ENCODE peak calls at places on chromosome 5, in ten cellular contexts. C is K562, X is GM23248, Z is H1, B is HCT116, K is PC-3, J is DND-41, O is neural progenitor cell, V is fibroblast of lung, F is HepG2. D is an unnamed sample.

GRCh38 chr5:126519637-126520592 is 75.1 kb downstream of the ALDH7A1 start:
- DNase-seq in K (no peak), B (no peak), Z (no peak), J (no peak), X (peak), O (no peak), F (no peak), C (no peak), V (no peak), D (no peak)

GRCh38 chr5:96175090-96175489 is 213.4 kb upstream of the ELL2 start:
- DNase-seq in V (no peak), X (peak), K (peak), J (no peak), B (peak), Z (no peak), F (no peak), C (no peak), O (no peak), D (no peak)

GRCh38 chr5:423626-424258 is 19.2 kb upstream of the EXOC3 start:
- DNase-seq in K (no peak), Z (no peak), B (no peak), X (no peak), J (no peak), F (no peak), C (peak), V (no peak), O (no peak), D (no peak)

GRCh38 chr5:135683227-135683626 is 104.4 kb upstream of the CXCL14 start:
- DNase-seq in C (no peak), F (no peak), Z (no peak), O (no peak), B (no peak), J (no peak), V (no peak), K (no peak), X (no peak), D (no peak)

GRCh38 chr5:136199408-136199807 is 6.4 kb upstream of the SMIM32 start:
- DNase-seq in J (no peak), X (no peak), Z (no peak), V (no peak), O (no peak), C (no peak), K (no peak), B (no peak), F (no peak), D (no peak)

GRCh38 chr5:79864364-79864763 is 126.7 kb downstream of the MTX3 start:
- DNase-seq in F (no peak), Z (no peak), X (no peak), V (no peak), B (no peak), C (no peak), J (no peak), O (no peak), K (no peak), D (no peak)

GRCh38 chr5:62698756-62699155 is 120.1 kb downstream of the LRRC70 start:
- DNase-seq in C (no peak), F (no peak), K (no peak), O (no peak), V (no peak), B (no peak), Z (no peak), J (no peak), X (no peak), D (no peak)

GRCh38 chr5:145854651-145855258 is 18.1 kb downstream of the GRXCR2 start:
- DNase-seq in K (peak), C (peak), J (no peak), O (no peak), Z (no peak), F (peak), V (peak), B (peak), X (peak), D (no peak)

GRCh38 chr5:124040799-124041198 is 528.8 kb downstream of the CSNK1G3 start:
- DNase-seq in B (no peak), C (no peak), V (peak), Z (no peak), J (no peak), X (peak), K (no peak), F (no peak), O (no peak), D (no peak)

GRCh38 chr5:11182441-11183080 is 421.5 kb upstream of the DAP start:
- DNase-seq in J (no peak), C (peak), Z (no peak), V (peak), F (peak), X (peak), O (peak), B (peak), K (peak), D (peak)

GRCh38 chr5:6631441-6631840 is 1.4 kb downstream of the NSUN2 start:
- DNase-seq in F (no peak), O (no peak), X (peak), V (no peak), C (no peak), K (peak), Z (no peak), B (no peak), J (no peak), D (no peak)

GRCh38 chr5:5592541-5592940 is 170.1 kb downstream of the ICE1 start:
- DNase-seq in V (peak), O (no peak), B (no peak), X (no peak), Z (no peak), J (no peak), C (no peak), K (peak), F (no peak), D (no peak)

GRCh38 chr5:154568597-154568996 is 90.6 kb upstream of the HAND1 start:
- DNase-seq in V (no peak), J (no peak), O (no peak), F (no peak), X (no peak), B (no peak), K (no peak), Z (no peak), C (no peak), D (no peak)

GRCh38 chr5:151795426-151795825 is 23.7 kb downstream of the G3BP1 start:
- DNase-seq in V (no peak), Z (no peak), O (no peak), K (no peak), F (no peak), B (no peak), C (no peak), X (no peak), J (no peak), D (no peak)

GRCh38 chr5:55599148-55600050 is 64.6 kb upstream of the PLPP1 start:
- DNase-seq in V (no peak), B (no peak), K (no peak), Z (no peak), X (peak), F (no peak), O (no peak), C (no peak), J (no peak), D (no peak)

GRCh38 chr5:118953652-118954005 is 34.7 kb downstream of the DTWD2 start:
- DNase-seq in C (no peak), X (no peak), F (no peak), O (no peak), K (no peak), J (no peak), V (no peak), Z (no peak), B (no peak), D (no peak)

GRCh38 chr5:172855597-172856292 is 21.7 kb downstream of the ERGIC1 start:
- DNase-seq in C (no peak), O (no peak), B (no peak), V (peak), X (peak), J (no peak), F (no peak), K (no peak), Z (no peak), D (no peak)

GRCh38 chr5:141743652-141744333 is 61.8 kb upstream of the ARAP3 start:
- DNase-seq in J (no peak), O (peak), V (no peak), X (no peak), Z (no peak), F (no peak), B (no peak), C (no peak), K (peak), D (no peak)

GRCh38 chr5:138032572-138033274 is at the start of gene FAM13B:
- DNase-seq in Z (peak), K (peak), C (peak), X (peak), B (peak), F (peak), V (peak), O (peak), J (peak), D (no peak)

GRCh38 chr5:165622864-165623536 is 2117.6 kb downstream of the MAT2B start:
- DNase-seq in Z (no peak), B (no peak), K (no peak), X (no peak), F (no peak), V (peak), J (no peak), O (no peak), C (no peak), D (no peak)

GRCh38 chr5:67842806-67843205 is 372.8 kb upstream of the PIK3R1 start:
- DNase-seq in V (peak), K (no peak), C (no peak), B (no peak), Z (peak), O (peak), F (no peak), X (peak), J (no peak), D (no peak)

GRCh38 chr5:460413-460700 is 17.4 kb downstream of the EXOC3 start:
- DNase-seq in O (no peak), J (no peak), Z (no peak), X (no peak), F (no peak), V (no peak), K (no peak), C (no peak), B (no peak), D (no peak)

GRCh38 chr5:164094321-164094720 is 588.9 kb downstream of the MAT2B start:
- DNase-seq in C (no peak), V (no peak), O (no peak), B (no peak), F (no peak), Z (no peak), X (no peak), K (no peak), J (no peak), D (no peak)

GRCh38 chr5:1130218-1130946 is 18.5 kb upstream of the SLC12A7 start:
- DNase-seq in K (peak), X (no peak), C (no peak), V (no peak), F (no peak), Z (no peak), O (no peak), B (no peak), J (no peak), D (no peak)

GRCh38 chr5:89241186-89241585 is 358.2 kb upstream of the MEF2C start:
- DNase-seq in B (no peak), O (no peak), J (no peak), F (no peak), Z (no peak), X (peak), C (no peak), V (peak), K (peak), D (no peak)

GRCh38 chr5:174335682-174336364 is 290.3 kb downstream of the NSG2 start:
- DNase-seq in B (no peak), J (no peak), V (peak), O (no peak), Z (no peak), F (no peak), C (no peak), X (peak), K (peak), D (no peak)

GRCh38 chr5:172497591-172498255 is 43.4 kb upstream of the SH3PXD2B start:
- DNase-seq in F (no peak), V (no peak), K (no peak), O (no peak), J (no peak), X (no peak), C (no peak), Z (no peak), B (no peak), D (no peak)

DNA sequence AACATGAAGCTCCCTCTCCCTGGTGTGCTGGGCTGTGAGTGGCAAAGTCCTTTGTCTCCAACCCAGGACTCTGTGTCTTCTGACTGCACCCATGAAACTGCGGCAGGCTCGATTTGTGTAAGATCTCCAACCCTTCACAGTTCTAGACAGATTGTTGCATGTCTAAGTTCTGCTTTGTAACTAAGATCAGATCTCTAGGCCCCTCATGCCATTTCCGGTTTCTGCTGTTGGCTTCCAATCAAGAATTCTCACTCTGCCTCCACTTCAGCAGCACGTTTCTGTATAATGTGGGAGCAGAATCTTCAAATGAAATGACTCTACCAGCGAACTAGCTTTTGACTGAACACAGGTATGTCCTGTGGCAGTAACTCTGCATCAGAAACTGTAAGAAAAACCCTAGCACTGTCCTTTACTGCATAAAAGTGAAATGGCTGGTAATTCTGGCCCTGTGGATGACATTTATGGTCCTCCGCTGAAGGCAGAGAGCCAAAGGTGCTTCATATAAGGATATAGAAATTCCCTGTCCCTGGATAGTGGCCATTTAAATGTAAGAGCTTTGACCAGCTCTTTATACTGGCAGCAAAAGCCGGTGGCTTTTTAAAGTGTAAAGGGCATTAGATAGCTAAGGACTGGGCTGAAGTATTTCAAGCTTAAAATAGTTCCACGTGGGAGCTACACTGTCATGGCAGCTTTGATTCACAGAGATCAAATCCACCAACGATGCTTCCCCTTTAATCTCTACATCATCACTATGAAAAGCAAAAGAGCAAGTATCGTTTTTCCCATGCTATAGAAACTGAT is 319.1 kb upstream of the CDH6 start:
- DNase-seq in C (no peak), X (no peak), K (no peak), B (no peak), J (no peak), F (no peak), V (no peak), O (no peak), Z (no peak), D (peak)
- TF ChIP-seq EZH2 in C (no peak), X (no peak), K (no peak), B (no peak), J (no peak), F (no peak), V (no peak), O (no peak), Z (no peak), D (no peak)

GRCh38 chr5:56735845-56736641 is 79.3 kb upstream of the MAP3K1 start:
- DNase-seq in X (no peak), K (no peak), O (no peak), V (no peak), F (no peak), B (no peak), J (no peak), C (no peak), Z (no peak), D (no peak)

GRCh38 chr5:56737002-56737621 is 78.2 kb upstream of the MAP3K1 start:
- DNase-seq in B (no peak), V (peak), K (peak), C (no peak), F (no peak), X (peak), J (no peak), O (no peak), Z (no peak), D (no peak)

GRCh38 chr5:56740000-56740399 is 75.3 kb upstream of the MAP3K1 start:
- DNase-seq in O (no peak), Z (no peak), C (no peak), F (no peak), K (no peak), B (no peak), X (no peak), V (no peak), J (no peak), D (no peak)

GRCh38 chr5:56740868-56741267 is 74.5 kb upstream of the MAP3K1 start:
- DNase-seq in F (no peak), O (no peak), V (no peak), B (no peak), Z (no peak), X (no peak), J (no peak), C (no peak), K (no peak), D (no peak)

DNA sequence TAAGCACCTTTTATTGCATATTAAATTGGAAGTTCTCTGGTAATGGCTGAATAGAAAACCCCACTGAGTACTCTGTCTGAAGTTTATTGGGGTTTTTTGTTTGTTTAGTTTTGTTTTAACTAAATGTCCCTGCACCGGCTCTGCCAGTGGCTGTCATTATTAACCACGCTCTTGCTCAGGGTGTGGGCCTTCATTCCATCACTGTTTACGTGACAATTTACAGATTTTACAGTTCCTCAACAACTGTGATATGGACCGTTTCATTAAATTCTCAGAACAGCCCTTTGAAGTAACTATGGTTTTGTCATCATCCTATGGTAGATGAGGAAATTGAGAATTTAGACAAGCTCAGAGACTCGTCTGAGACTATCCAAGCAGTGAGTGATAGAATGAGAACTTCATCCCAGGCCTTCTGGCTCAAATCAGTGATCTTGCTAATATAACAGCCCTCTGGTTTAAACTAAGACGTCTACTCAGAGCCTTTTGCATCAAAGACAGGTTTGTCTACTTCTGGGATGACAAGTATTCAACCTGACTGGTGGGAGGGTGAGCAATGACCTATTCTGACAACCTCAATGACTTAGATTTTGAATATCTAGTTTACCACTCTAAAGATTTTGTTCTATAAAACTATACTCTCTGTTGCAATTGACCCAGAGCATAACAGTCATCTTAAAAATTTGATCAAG is 77.3 kb upstream of the MAP3K1 start:
- DNase-seq in B (no peak), V (no peak), J (no peak), O (no peak), K (peak), Z (no peak), X (no peak), F (no peak), C (no peak), D (no peak)
- H3K9ac ChIP-seq in B (no peak), V (no peak), J (no peak), O (no peak), K (no peak), Z (no peak), X (no peak), F (no peak), C (no peak), D (no peak)

GRCh38 chr5:2999926-3000325 is 248.4 kb upstream of the IRX2 start:
- DNase-seq in J (no peak), C (no peak), Z (no peak), B (no peak), K (no peak), X (no peak), V (no peak), F (no peak), O (no peak), D (no peak)
- TF ChIP-seq EZH2 in J (no peak), C (no peak), Z (no peak), B (no peak), K (no peak), X (no peak), V (no peak), F (no peak), O (no peak), D (no peak)

GRCh38 chr5:59598547-59598874 is 295.0 kb downstream of the PDE4D start:
- DNase-seq in F (no peak), C (no peak), V (no peak), Z (no peak), K (no peak), O (no peak), X (peak), J (no peak), B (no peak), D (no peak)
- H3K9ac ChIP-seq in F (no peak), C (no peak), V (no peak), Z (no peak), K (no peak), O (no peak), X (peak), J (no peak), B (no peak), D (peak)

GRCh38 chr5:178296066-178296465 is 63.5 kb upstream of the PHYKPL start:
- DNase-seq in J (no peak), B (no peak), V (no peak), K (no peak), Z (no peak), O (no peak), F (no peak), X (no peak), C (no peak), D (no peak)
- TF ChIP-seq EZH2 in J (no peak), B (no peak), V (no peak), K (no peak), Z (no peak), O (no peak), F (no peak), X (no peak), C (no peak), D (no peak)

D was measured in SK-N-MC.